ENCODE peak calls at places on chromosomes 3 and 15, in six cellular contexts. Z, T, E, J, H and O are unnamed samples.
A peak's percentile ranks its signal among the peaks of the same experiment; 100 is the strongest.

GRCh38 chr3:129794319-129795201 is 99.0 kb downstream of the TMCC1 start:
- DNase-seq in T (peak; percentile 58), Z (peak; percentile 63), H (peak; percentile 7), J (peak; percentile 36), E (no peak), O (peak; percentile 90)

GRCh38 chr3:156722219-156722618 is 47.8 kb downstream of the TIPARP start:
- DNase-seq in T (no peak), E (no peak), J (no peak), Z (no peak), H (no peak), O (no peak)

GRCh38 chr3:124812291-124813265 is 74.6 kb downstream of the ITGB5 start:
- DNase-seq in H (peak; percentile 70), Z (peak; percentile 90), J (peak; percentile 94), E (peak; percentile 99), T (peak; percentile 64), O (peak; percentile 94)

GRCh38 chr3:107377151-107377550 is at the start of gene CCDC54:
- DNase-seq in H (no peak), Z (no peak), J (no peak), T (no peak), E (peak; percentile 43), O (no peak)

GRCh38 chr15:96353378-96353930 is 23.0 kb downstream of the NR2F2 start:
- DNase-seq in J (no peak), E (no peak), H (no peak), Z (no peak), T (no peak), O (no peak)

GRCh38 chr3:6734395-6734746 is 126.5 kb upstream of the GRM7 start:
- DNase-seq in T (no peak), E (no peak), H (no peak), J (no peak), Z (no peak), O (no peak)

GRCh38 chr3:154220462-154220861 is 99.3 kb downstream of the ARHGEF26 start:
- DNase-seq in E (no peak), H (no peak), Z (no peak), T (no peak), J (no peak), O (no peak)

GRCh38 chr3:14413381-14414071 is 11.1 kb downstream of the SLC6A6 start:
- DNase-seq in Z (no peak), J (no peak), E (peak; percentile 79), H (no peak), T (no peak), O (peak; percentile 92)

GRCh38 chr3:169002689-169003088 is 660.8 kb downstream of the MECOM start:
- DNase-seq in H (no peak), E (no peak), J (no peak), Z (no peak), T (no peak), O (no peak)

GRCh38 chr3:127770671-127771370 is 51.5 kb downstream of the MGLL start:
- DNase-seq in H (no peak), E (no peak), Z (no peak), J (no peak), T (no peak), O (no peak)

GRCh38 chr3:50341996-50342732 is 1.5 kb upstream of the RASSF1 start:
- DNase-seq in E (no peak), H (no peak), Z (no peak), T (no peak), J (no peak), O (no peak)

GRCh38 chr15:75061272-75061671 is 37.9 kb downstream of the PPCDC start:
- DNase-seq in Z (no peak), T (no peak), H (no peak), E (peak; percentile 62), J (no peak), O (no peak)

GRCh38 chr15:90465930-90466567 is 63.7 kb upstream of the CRTC3 start:
- DNase-seq in T (no peak), E (peak; percentile 68), J (no peak), Z (no peak), H (no peak), O (no peak)

GRCh38 chr15:90934256-90934948 is 683 bp upstream of the UNC45A start:
- DNase-seq in E (peak; percentile 79), H (peak; percentile 75), J (peak; percentile 98), T (peak; percentile 90), Z (peak; percentile 90), O (peak; percentile 91)

GRCh38 chr3:16151109-16151508 is 23.4 kb upstream of the GALNT15 start:
- DNase-seq in H (no peak), Z (peak; percentile 93), J (no peak), T (no peak), E (peak; percentile 95), O (peak; percentile 48)

GRCh38 chr3:51955893-51956770 is 951 bp downstream of the GPR62 start:
- DNase-seq in J (no peak), Z (no peak), H (no peak), E (no peak), T (peak; percentile 77), O (peak; percentile 63)

GRCh38 chr3:188901126-188901525 is 270.6 kb upstream of the TPRG1 start:
- DNase-seq in Z (no peak), E (peak; percentile 66), H (no peak), J (no peak), T (no peak), O (no peak)
- H3K27ac ChIP-seq in Z (peak overlapping the region; percentile 65), E (peak overlapping the region; percentile 26), H (no peak overlapping the region), J (peak overlapping the region; percentile 39), T (peak overlapping the region; percentile 47), O (no peak overlapping the region)

GRCh38 chr3:140499114-140499757 is 178.6 kb upstream of the TRIM42 start:
- DNase-seq in T (no peak), E (no peak), H (no peak), J (no peak), Z (no peak), O (peak; percentile 23)
- TF ChIP-seq CTCF in T (no peak), E (no peak), H (peak; percentile 10), J (peak; percentile 41), Z (peak; percentile 17), O (no peak)

GRCh38 chr15:31340047-31340446 is 13.4 kb downstream of the KLF13 start:
- DNase-seq in T (no peak), H (no peak), J (no peak), E (no peak), Z (no peak), O (no peak)
- TF ChIP-seq POLR2A in T (no peak), H (no peak), J (no peak), E (no peak), Z (no peak), O (no peak)

DNA sequence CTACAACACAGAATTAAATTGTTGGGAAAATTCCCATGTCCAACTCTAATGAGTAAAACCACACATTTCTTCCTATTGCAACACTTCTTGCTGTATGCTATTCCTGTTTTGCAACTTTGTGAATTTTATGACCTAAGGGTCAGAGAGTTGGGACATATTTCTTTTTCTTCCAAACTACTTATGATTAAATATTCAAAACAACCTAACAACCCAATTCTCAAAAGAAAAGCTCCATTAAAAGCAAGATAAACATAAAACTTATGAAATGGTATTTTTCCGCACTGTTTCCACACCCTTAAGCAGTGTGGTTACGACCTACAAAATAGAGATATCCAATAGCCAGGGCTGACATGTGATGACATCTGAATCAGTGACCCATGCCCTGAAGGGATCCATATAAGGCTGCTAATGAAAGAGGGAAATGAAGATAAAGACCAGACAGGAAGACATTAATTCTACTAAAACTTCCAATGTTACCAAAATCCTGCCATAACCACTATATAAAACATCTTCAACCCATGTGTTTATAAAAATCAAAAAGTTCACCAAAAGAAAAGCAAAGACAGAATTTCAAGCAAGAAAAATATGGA is 45.6 kb downstream of the DMXL2 start:
- DNase-seq in T (no peak), J (no peak), Z (no peak), H (no peak), E (peak; percentile 19), O (no peak)
- H3K27ac ChIP-seq in T (peak overlapping the region; percentile 68), J (no peak overlapping the region), Z (peak overlapping the region; percentile 54), H (peak overlapping the region; percentile 34), E (no peak overlapping the region), O (no peak overlapping the region)

GRCh38 chr15:44129911-44130310 is 65.2 kb downstream of the FRMD5 start:
- DNase-seq in E (no peak), T (no peak), J (no peak), Z (no peak), H (no peak), O (no peak)
- TF ChIP-seq CTCF in E (no peak), T (no peak), J (no peak), Z (no peak), H (no peak), O (no peak)

GRCh38 chr3:180117381-180118163 is 80.8 kb upstream of the PEX5L start:
- DNase-seq in Z (no peak), J (no peak), T (no peak), E (no peak), H (no peak), O (no peak)
- TF ChIP-seq POLR2A in Z (no peak), J (no peak), T (no peak), E (no peak), H (no peak), O (no peak)

DNA sequence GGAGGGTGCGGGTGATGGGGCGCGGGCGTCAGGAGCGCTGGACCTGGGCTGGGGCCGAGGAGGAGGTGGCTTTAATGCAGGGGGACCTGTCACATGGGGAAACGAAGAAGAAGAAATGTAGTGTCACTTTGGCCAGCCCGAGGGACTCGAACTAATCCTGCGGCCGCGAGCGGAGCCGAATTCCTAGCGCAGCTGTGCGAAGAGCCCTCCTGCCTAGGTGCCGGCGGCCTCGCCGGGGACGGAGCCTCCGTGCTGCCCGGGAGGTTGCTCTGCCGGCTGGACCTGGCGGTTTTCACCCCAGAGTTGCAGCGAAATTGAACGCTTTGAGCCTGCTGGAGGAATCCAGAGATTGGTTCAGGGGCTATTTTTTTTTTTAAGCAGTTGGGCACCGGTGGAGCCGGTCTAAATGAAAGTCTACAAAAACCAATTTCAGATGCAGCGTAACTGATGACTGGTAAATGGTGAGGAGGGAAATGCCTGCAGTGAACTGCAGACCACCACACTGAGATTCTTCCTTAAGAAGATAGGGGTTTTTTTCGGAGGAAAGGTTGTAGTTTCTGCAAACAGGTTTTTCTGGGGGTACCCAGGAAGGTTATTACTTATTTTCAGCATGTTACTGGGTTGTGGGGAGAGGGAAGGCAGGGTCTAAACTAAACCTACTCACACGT is 674 bp downstream of the TMEM108 start:
- DNase-seq in E (no peak), H (peak; percentile 6), Z (peak; percentile 57), J (no peak), T (peak; percentile 29), O (peak; percentile 48)
- H3K27ac ChIP-seq in E (no peak overlapping the region), H (no peak overlapping the region), Z (peak overlapping the region; percentile 30), J (no peak overlapping the region), T (peak overlapping the region; percentile 2), O (peak overlapping the region; percentile 2)

GRCh38 chr3:60948488-60948887 is 302.8 kb downstream of the FHIT start:
- DNase-seq in Z (no peak), E (no peak), H (no peak), J (no peak), T (no peak), O (no peak)
- TF ChIP-seq CTCF in Z (no peak), E (peak; percentile 39), H (no peak), J (no peak), T (no peak), O (no peak)

GRCh38 chr3:138329984-138330293 is 288 bp upstream of the NME9 start:
- DNase-seq in E (no peak), Z (no peak), T (no peak), J (no peak), H (no peak), O (no peak)

GRCh38 chr3:138328341-138328740 is 1.3 kb downstream of the NME9 start:
- DNase-seq in J (no peak), Z (no peak), T (no peak), E (peak; percentile 12), H (peak; percentile 15), O (no peak)

GRCh38 chr3:138331143-138331894 is 1.7 kb upstream of the NME9 start:
- DNase-seq in E (peak; percentile 35), Z (no peak), T (no peak), J (no peak), H (no peak), O (no peak)

GRCh38 chr3:138327831-138328230 is 1.8 kb downstream of the NME9 start:
- DNase-seq in H (no peak), J (no peak), T (no peak), Z (no peak), E (no peak), O (no peak)

GRCh38 chr3:138329127-138329983 is at the start of gene NME9:
- DNase-seq in J (peak; percentile 89), E (peak; percentile 73), H (peak; percentile 95), T (peak; percentile 89), Z (peak; percentile 93), O (peak; percentile 97)
- TF ChIP-seq POLR2A in J (no peak), E (no peak), H (no peak), T (no peak), Z (no peak), O (peak; percentile 50)